ENCODE peak calls at places on chromosomes 5 and 9, in six cellular contexts. K is Right ventricle myocardium inferior; O is AG08395; X is activated naive CD8-positive, alpha-beta T cell treated with anti-CD3 and anti-CD28 coated beads, Interleukin-2, amount 50 U/mL, for 24 hours; W is Ammon's horn; I is ovary. N is an unnamed sample.

GRCh38 chr5:16894236-16895057 is 41.6 kb downstream of the MYO10 start:
- DNase-seq in W (no peak), O (peak), I (no peak), K (no peak), X (no peak), N (peak)

GRCh38 chr5:158014367-158014766 is 155.4 kb upstream of the CLINT1 start:
- DNase-seq in I (no peak), O (no peak), X (no peak), K (no peak), W (no peak), N (no peak)

GRCh38 chr5:10580531-10581423 is 16.9 kb downstream of the ANKRD33B start:
- DNase-seq in I (no peak), K (no peak), X (no peak), O (no peak), W (no peak), N (no peak)

GRCh38 chr5:12951846-12952245 is 992.6 kb downstream of the DNAH5 start:
- DNase-seq in K (no peak), X (no peak), O (no peak), I (no peak), W (no peak), N (no peak)

GRCh38 chr5:107444327-107444726 is 226.4 kb downstream of the EFNA5 start:
- DNase-seq in I (no peak), W (no peak), O (no peak), X (no peak), K (no peak), N (no peak)

GRCh38 chr5:142587354-142587965 is 98.4 kb downstream of the FGF1 start:
- DNase-seq in X (peak), K (no peak), O (no peak), I (no peak), W (peak), N (peak)

GRCh38 chr5:135330798-135331096 is 68.3 kb downstream of the MACROH2A1 start:
- DNase-seq in X (no peak), W (no peak), I (no peak), O (no peak), K (no peak), N (no peak)

GRCh38 chr9:7402704-7403389 is 396.7 kb downstream of the DMAC1 start:
- DNase-seq in I (no peak), K (no peak), O (no peak), W (no peak), X (no peak), N (no peak)

GRCh38 chr9:10331157-10331556 is 281.6 kb downstream of the PTPRD start:
- DNase-seq in W (no peak), I (no peak), X (no peak), O (no peak), K (no peak), N (no peak)

GRCh38 chr5:172042183-172042582 is 35.7 kb upstream of the FBXW11 start:
- DNase-seq in K (no peak), O (no peak), X (no peak), W (no peak), I (no peak), N (no peak)

GRCh38 chr9:89664896-89665329 is 60.1 kb downstream of the GADD45G start:
- DNase-seq in K (no peak), W (no peak), O (no peak), I (no peak), X (no peak), N (peak)

GRCh38 chr5:140361901-140362300 is 1.9 kb downstream of the SLC4A9 start:
- DNase-seq in O (no peak), W (no peak), K (no peak), I (no peak), X (no peak), N (no peak)

GRCh38 chr9:136944094-136944518 is 432 bp downstream of the FBXW5 start:
- DNase-seq in K (no peak), I (no peak), O (peak), X (no peak), W (no peak), N (no peak)

GRCh38 chr5:9691261-9691660 is 61.1 kb upstream of the TAS2R1 start:
- DNase-seq in K (no peak), X (no peak), I (no peak), O (no peak), W (no peak), N (no peak)

N was measured in COR-L47.